ENCODE peak calls at places on chromosomes 7 and 10, in seven cellular contexts. One of them, this sample, is unnamed.

GRCh38 chr10:15254808-15255655 is 86.5 kb upstream of the NMT2 start:
- DNase-seq in IMR-90: no peak
- DNase-seq in H9: peak; percentile 42
- DNase-seq in mesenchymal stem cell: no peak
- DNase-seq in neuronal stem cell: no peak
- DNase-seq in mesendoderm: peak; percentile 71
- DNase-seq in trophoblast cell: no peak
- DNase-seq in this sample: no peak

GRCh38 chr7:43649755-43650274 is 66.9 kb downstream of the STK17A start:
- DNase-seq in IMR-90: peak; percentile 50
- DNase-seq in H9: no peak
- DNase-seq in mesenchymal stem cell: peak; percentile 40
- DNase-seq in neuronal stem cell: no peak
- DNase-seq in mesendoderm: peak; percentile 65
- DNase-seq in trophoblast cell: no peak
- DNase-seq in this sample: no peak

GRCh38 chr7:44631458-44632115 is 25.2 kb downstream of the OGDH start:
- DNase-seq in IMR-90: peak; percentile 49
- DNase-seq in H9: no peak
- DNase-seq in mesenchymal stem cell: peak; percentile 75
- DNase-seq in neuronal stem cell: no peak
- DNase-seq in mesendoderm: no peak
- DNase-seq in trophoblast cell: no peak
- DNase-seq in this sample: no peak

GRCh38 chr10:130393342-130393741 is 257.2 kb downstream of the GLRX3 start:
- DNase-seq in IMR-90: no peak
- DNase-seq in H9: peak; percentile 3
- DNase-seq in mesenchymal stem cell: no peak
- DNase-seq in neuronal stem cell: no peak
- DNase-seq in mesendoderm: no peak
- DNase-seq in trophoblast cell: no peak
- DNase-seq in this sample: no peak

GRCh38 chr7:127755529-127755928 is 103.5 kb downstream of the SND1 start:
- DNase-seq in IMR-90: no peak
- DNase-seq in H9: no peak
- DNase-seq in mesenchymal stem cell: no peak
- DNase-seq in neuronal stem cell: no peak
- DNase-seq in mesendoderm: peak; percentile 47
- DNase-seq in trophoblast cell: no peak
- DNase-seq in this sample: no peak

GRCh38 chr10:124073642-124074377 is 19.6 kb downstream of the CHST15 start:
- DNase-seq in IMR-90: no peak
- DNase-seq in H9: no peak
- DNase-seq in mesenchymal stem cell: no peak
- DNase-seq in neuronal stem cell: no peak
- DNase-seq in mesendoderm: no peak
- DNase-seq in trophoblast cell: no peak
- DNase-seq in this sample: no peak

GRCh38 chr10:91617073-91617580 is 15.7 kb downstream of the PPP1R3C start:
- DNase-seq in IMR-90: peak; percentile 94
- DNase-seq in H9: no peak
- DNase-seq in mesenchymal stem cell: peak; percentile 78
- DNase-seq in neuronal stem cell: no peak
- DNase-seq in mesendoderm: no peak
- DNase-seq in trophoblast cell: no peak
- DNase-seq in this sample: no peak

GRCh38 chr7:113289140-113289740 is 170.9 kb upstream of the SMIM30 start:
- DNase-seq in IMR-90: peak; percentile 71
- DNase-seq in H9: no peak
- DNase-seq in mesenchymal stem cell: no peak
- DNase-seq in neuronal stem cell: peak; percentile 9
- DNase-seq in mesendoderm: peak; percentile 68
- DNase-seq in trophoblast cell: no peak
- DNase-seq in this sample: no peak

GRCh38 chr7:134907000-134907399 is 79.3 kb upstream of the AGBL3 start:
- DNase-seq in IMR-90: no peak
- DNase-seq in H9: no peak
- DNase-seq in mesenchymal stem cell: no peak
- DNase-seq in neuronal stem cell: no peak
- DNase-seq in mesendoderm: no peak
- DNase-seq in trophoblast cell: no peak
- DNase-seq in this sample: no peak

GRCh38 chr10:74189999-74190421 is 39.0 kb downstream of the ADK start:
- DNase-seq in IMR-90: peak; percentile 93
- DNase-seq in H9: no peak
- DNase-seq in mesenchymal stem cell: peak; percentile 90
- DNase-seq in neuronal stem cell: no peak
- DNase-seq in mesendoderm: peak; percentile 65
- DNase-seq in trophoblast cell: peak; percentile 74
- DNase-seq in this sample: no peak

GRCh38 chr7:156021476-156021875 is 209.2 kb upstream of the SHH start:
- DNase-seq in IMR-90: no peak
- DNase-seq in H9: no peak
- DNase-seq in mesenchymal stem cell: no peak
- DNase-seq in neuronal stem cell: no peak
- DNase-seq in mesendoderm: no peak
- DNase-seq in trophoblast cell: no peak
- DNase-seq in this sample: no peak

GRCh38 chr10:124138195-124138882 is 44.9 kb upstream of the CHST15 start:
- DNase-seq in IMR-90: no peak
- DNase-seq in H9: no peak
- DNase-seq in mesenchymal stem cell: peak; percentile 51
- DNase-seq in neuronal stem cell: no peak
- DNase-seq in mesendoderm: no peak
- DNase-seq in trophoblast cell: no peak
- DNase-seq in this sample: no peak

GRCh38 chr10:24579911-24580310 is 143.8 kb downstream of the ARHGAP21 start:
- DNase-seq in IMR-90: no peak
- DNase-seq in H9: peak; percentile 45
- DNase-seq in mesenchymal stem cell: no peak
- DNase-seq in neuronal stem cell: no peak
- DNase-seq in mesendoderm: peak; percentile 28
- DNase-seq in trophoblast cell: no peak
- DNase-seq in this sample: no peak

GRCh38 chr10:131742371-131743000 is 158.3 kb upstream of the PPP2R2D start:
- DNase-seq in IMR-90: no peak
- DNase-seq in H9: peak; percentile 15
- DNase-seq in mesenchymal stem cell: no peak
- DNase-seq in neuronal stem cell: no peak
- DNase-seq in mesendoderm: no peak
- DNase-seq in trophoblast cell: no peak
- DNase-seq in this sample: peak; percentile 35

GRCh38 chr10:33129181-33129928 is 171.3 kb upstream of the ITGB1 start:
- DNase-seq in IMR-90: peak; percentile 95
- DNase-seq in H9: no peak
- DNase-seq in mesenchymal stem cell: peak; percentile 72
- DNase-seq in neuronal stem cell: no peak
- DNase-seq in mesendoderm: no peak
- DNase-seq in trophoblast cell: no peak
- DNase-seq in this sample: no peak

GRCh38 chr10:62512732-62513475 is 138.7 kb downstream of the ZNF365 start:
- DNase-seq in IMR-90: no peak
- DNase-seq in H9: no peak
- DNase-seq in mesenchymal stem cell: peak; percentile 18
- DNase-seq in neuronal stem cell: no peak
- DNase-seq in mesendoderm: no peak
- DNase-seq in trophoblast cell: no peak
- DNase-seq in this sample: no peak

GRCh38 chr7:134365341-134366054 is 48.8 kb upstream of the SLC35B4 start:
- DNase-seq in IMR-90: peak; percentile 47
- DNase-seq in H9: no peak
- DNase-seq in mesenchymal stem cell: no peak
- DNase-seq in neuronal stem cell: no peak
- DNase-seq in mesendoderm: no peak
- DNase-seq in trophoblast cell: peak; percentile 40
- DNase-seq in this sample: no peak

GRCh38 chr10:116298586-116298985 is 25.6 kb upstream of the GFRA1 start:
- DNase-seq in IMR-90: no peak
- DNase-seq in H9: no peak
- DNase-seq in mesenchymal stem cell: no peak
- DNase-seq in neuronal stem cell: no peak
- DNase-seq in mesendoderm: no peak
- DNase-seq in trophoblast cell: no peak
- DNase-seq in this sample: no peak
- H2BK120ac ChIP-seq in IMR-90: no peak overlapping the region
- H2BK120ac ChIP-seq in H9: no peak overlapping the region
- H2BK120ac ChIP-seq in mesenchymal stem cell: no peak overlapping the region
- H2BK120ac ChIP-seq in neuronal stem cell: no peak overlapping the region
- H2BK120ac ChIP-seq in mesendoderm: no peak overlapping the region
- H2BK120ac ChIP-seq in trophoblast cell: no peak overlapping the region
- H2BK120ac ChIP-seq in this sample: no peak overlapping the region

DNA sequence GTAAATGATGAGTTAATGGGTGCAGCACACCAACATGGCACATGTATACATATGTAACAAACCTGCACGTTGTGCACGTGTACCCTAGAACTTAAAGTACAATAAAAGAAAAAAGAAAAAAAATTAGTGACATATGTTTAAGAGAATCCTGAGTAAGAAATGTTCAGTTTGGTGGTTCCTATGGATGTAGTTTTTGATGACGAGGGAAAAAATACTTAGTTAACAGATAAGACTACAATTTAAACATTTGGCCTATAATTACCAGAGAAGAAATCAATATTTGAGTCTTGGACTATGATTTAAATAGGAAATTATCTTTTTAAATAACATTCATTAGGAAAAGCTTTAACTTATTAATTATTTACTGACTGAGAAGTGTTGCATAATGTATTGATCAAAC is 39.2 kb upstream of the SLC26A3 start:
- DNase-seq in IMR-90: no peak
- DNase-seq in H9: no peak
- DNase-seq in mesenchymal stem cell: no peak
- DNase-seq in neuronal stem cell: no peak
- DNase-seq in mesendoderm: no peak
- DNase-seq in trophoblast cell: no peak
- DNase-seq in this sample: no peak
- H2BK120ac ChIP-seq in IMR-90: no peak overlapping the region
- H2BK120ac ChIP-seq in H9: no peak overlapping the region
- H2BK120ac ChIP-seq in mesenchymal stem cell: no peak overlapping the region
- H2BK120ac ChIP-seq in neuronal stem cell: no peak overlapping the region
- H2BK120ac ChIP-seq in mesendoderm: no peak overlapping the region
- H2BK120ac ChIP-seq in trophoblast cell: no peak overlapping the region
- H2BK120ac ChIP-seq in this sample: no peak overlapping the region

GRCh38 chr10:69912584-69912983 is 110.9 kb downstream of the COL13A1 start:
- DNase-seq in IMR-90: no peak
- DNase-seq in H9: no peak
- DNase-seq in mesenchymal stem cell: peak; percentile 8
- DNase-seq in neuronal stem cell: no peak
- DNase-seq in mesendoderm: no peak
- DNase-seq in trophoblast cell: no peak
- DNase-seq in this sample: no peak

GRCh38 chr10:69916133-69916532 is 114.4 kb downstream of the COL13A1 start:
- DNase-seq in IMR-90: no peak
- DNase-seq in H9: no peak
- DNase-seq in mesenchymal stem cell: no peak
- DNase-seq in neuronal stem cell: no peak
- DNase-seq in mesendoderm: no peak
- DNase-seq in trophoblast cell: no peak
- DNase-seq in this sample: no peak

GRCh38 chr10:69911571-69912528 is 110.1 kb downstream of the COL13A1 start:
- DNase-seq in IMR-90: no peak
- DNase-seq in H9: no peak
- DNase-seq in mesenchymal stem cell: no peak
- DNase-seq in neuronal stem cell: no peak
- DNase-seq in mesendoderm: peak; percentile 42
- DNase-seq in trophoblast cell: no peak
- DNase-seq in this sample: no peak

GRCh38 chr10:69913586-69913985 is 111.9 kb downstream of the COL13A1 start:
- DNase-seq in IMR-90: no peak
- DNase-seq in H9: no peak
- DNase-seq in mesenchymal stem cell: no peak
- DNase-seq in neuronal stem cell: no peak
- DNase-seq in mesendoderm: no peak
- DNase-seq in trophoblast cell: no peak
- DNase-seq in this sample: no peak

DNA sequence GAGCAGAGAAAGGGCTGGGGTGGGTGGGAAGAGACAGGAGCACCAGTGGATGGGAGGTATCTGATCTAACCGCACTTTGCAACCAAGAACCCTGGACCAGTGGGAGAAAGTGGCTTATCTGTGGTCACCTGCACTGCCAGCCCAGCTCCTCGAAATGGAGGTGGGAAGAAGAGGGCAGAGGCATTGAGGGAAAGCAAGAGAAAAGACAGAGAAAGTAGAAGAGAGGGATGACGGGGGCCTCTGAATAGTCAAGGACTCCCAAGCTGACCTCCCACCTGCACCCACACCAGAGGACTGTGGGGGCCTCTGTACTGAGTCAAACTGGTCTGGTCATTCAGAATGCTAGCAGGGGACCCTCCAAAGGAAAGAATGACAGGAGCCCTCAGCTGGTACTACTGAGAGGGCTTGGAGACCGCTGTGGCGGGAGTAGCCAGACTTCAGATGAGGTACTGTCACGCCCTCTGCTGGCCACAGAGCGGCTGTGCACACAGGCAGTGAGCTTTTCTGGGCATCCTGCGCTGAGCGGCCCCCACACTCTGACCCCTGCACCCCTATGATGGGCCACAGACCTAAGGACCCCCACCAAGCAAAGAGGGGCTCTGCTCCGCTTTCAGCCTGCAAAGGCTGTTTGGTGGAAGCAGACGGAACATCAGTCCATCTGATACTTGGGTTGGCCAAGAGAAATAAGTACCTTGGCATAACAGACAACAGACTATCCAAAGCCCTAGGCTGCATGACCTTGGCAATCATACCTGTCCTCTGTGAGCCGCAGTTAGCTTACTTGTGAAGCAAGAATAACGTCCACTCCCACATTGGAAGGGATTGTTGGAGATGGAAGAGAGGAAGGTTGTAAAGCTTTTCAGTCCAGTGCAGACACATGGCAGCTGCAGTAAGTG is 112.9 kb downstream of the COL13A1 start:
- DNase-seq in IMR-90: peak; percentile 65
- DNase-seq in H9: peak; percentile 82
- DNase-seq in mesenchymal stem cell: peak; percentile 71
- DNase-seq in neuronal stem cell: peak; percentile 84
- DNase-seq in mesendoderm: peak; percentile 81
- DNase-seq in trophoblast cell: peak; percentile 27
- DNase-seq in this sample: peak; percentile 27
- H2BK120ac ChIP-seq in IMR-90: no peak overlapping the region
- H2BK120ac ChIP-seq in H9: no peak overlapping the region
- H2BK120ac ChIP-seq in mesenchymal stem cell: no peak overlapping the region
- H2BK120ac ChIP-seq in neuronal stem cell: no peak overlapping the region
- H2BK120ac ChIP-seq in mesendoderm: no peak overlapping the region
- H2BK120ac ChIP-seq in trophoblast cell: no peak overlapping the region
- H2BK120ac ChIP-seq in this sample: no peak overlapping the region

DNA sequence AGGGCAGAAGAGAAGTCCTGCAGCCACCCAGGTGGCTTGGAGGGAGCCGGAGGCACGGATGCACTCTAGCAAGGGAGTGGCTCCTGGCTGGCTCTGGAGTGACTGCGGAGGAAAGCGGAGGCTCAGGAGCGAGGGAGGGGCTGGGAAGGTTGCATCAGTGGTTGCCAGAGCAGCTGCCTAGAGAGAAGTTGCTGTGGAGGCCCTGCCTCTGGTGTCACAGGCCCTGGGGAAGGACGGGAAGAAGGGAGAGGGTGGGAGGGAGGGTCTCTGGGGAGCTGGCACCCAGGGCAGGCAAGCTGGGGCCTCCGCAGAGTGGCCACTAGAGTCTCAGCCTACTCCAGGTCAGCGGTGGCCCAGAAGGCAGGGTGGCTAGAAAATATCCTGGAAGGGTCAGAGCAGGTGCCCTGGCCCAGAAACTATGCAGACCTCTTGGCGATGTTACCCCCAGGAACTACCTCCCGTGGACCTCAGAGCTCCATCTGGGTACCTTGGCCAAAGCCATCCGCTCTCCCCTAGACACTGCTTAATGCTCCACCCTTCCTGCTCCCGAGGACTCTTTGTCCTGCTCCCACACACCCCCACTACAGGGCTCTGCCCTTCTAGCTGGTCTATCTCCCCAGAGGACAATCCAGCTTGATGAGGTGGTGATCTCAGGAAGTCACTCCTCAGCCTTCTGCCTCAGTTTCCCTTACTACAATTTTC is 164.3 kb downstream of the NRF1 start:
- DNase-seq in IMR-90: no peak
- DNase-seq in H9: peak; percentile 82
- DNase-seq in mesenchymal stem cell: no peak
- DNase-seq in neuronal stem cell: no peak
- DNase-seq in mesendoderm: peak; percentile 82
- DNase-seq in trophoblast cell: no peak
- DNase-seq in this sample: no peak
- H2BK120ac ChIP-seq in IMR-90: no peak overlapping the region
- H2BK120ac ChIP-seq in H9: no peak overlapping the region
- H2BK120ac ChIP-seq in mesenchymal stem cell: no peak overlapping the region
- H2BK120ac ChIP-seq in neuronal stem cell: no peak overlapping the region
- H2BK120ac ChIP-seq in mesendoderm: no peak overlapping the region
- H2BK120ac ChIP-seq in trophoblast cell: no peak overlapping the region
- H2BK120ac ChIP-seq in this sample: peak overlapping the region; percentile 81

This sample was measured in H1.